ENCODE peak calls at places on chromosomes 4 and X, in five cellular contexts. Q is transverse colon, U is ascending aorta, Z is suprapubic skin, J is stomach. C is an unnamed sample. For H3K9me3, the result is how much of the 10 kb centered on the place peaks cover.

GRCh38 chr4:101040776-101041175 is 306.6 kb downstream of the PPP3CA start:
- DNase-seq in Q (no peak), U (no peak), Z (no peak), J (no peak), C (no peak)

GRCh38 chr4:173169428-173170209 is 1.0 kb downstream of the GALNT7 start:
- DNase-seq in Q (peak), U (peak), Z (peak), J (peak), C (peak)

GRCh38 chrX:45900751-45901150 is 644.5 kb downstream of the ZNF674 start:
- DNase-seq in Q (no peak), U (no peak), Z (no peak), J (no peak), C (no peak)

GRCh38 chr4:11843340-11843739 is 414.6 kb upstream of the HS3ST1 start:
- DNase-seq in Q (no peak), U (no peak), Z (no peak), J (no peak), C (no peak)

GRCh38 chr4:11954093-11954492 is 525.4 kb upstream of the HS3ST1 start:
- DNase-seq in Q (peak), U (no peak), Z (no peak), J (no peak), C (no peak)

GRCh38 chr4:6031831-6032230 is 13.6 kb upstream of the C4orf50 start:
- DNase-seq in Q (no peak), U (no peak), Z (no peak), J (no peak), C (no peak)

GRCh38 chr4:119026662-119027444 is 108.8 kb upstream of the MYOZ2 start:
- DNase-seq in Q (peak), U (no peak), Z (no peak), J (no peak), C (no peak)

GRCh38 chr4:188435381-188435780 is 296.1 kb downstream of the TRIML1 start:
- DNase-seq in Q (no peak), U (no peak), Z (no peak), J (no peak), C (no peak)

GRCh38 chrX:154026136-154026806 is 6.6 kb upstream of the IRAK1 start:
- DNase-seq in Q (no peak), U (no peak), Z (no peak), J (no peak), C (no peak)
- H3K27ac ChIP-seq in Q (no peak), U (no peak), Z (peak), J (no peak), C (no peak)

DNA sequence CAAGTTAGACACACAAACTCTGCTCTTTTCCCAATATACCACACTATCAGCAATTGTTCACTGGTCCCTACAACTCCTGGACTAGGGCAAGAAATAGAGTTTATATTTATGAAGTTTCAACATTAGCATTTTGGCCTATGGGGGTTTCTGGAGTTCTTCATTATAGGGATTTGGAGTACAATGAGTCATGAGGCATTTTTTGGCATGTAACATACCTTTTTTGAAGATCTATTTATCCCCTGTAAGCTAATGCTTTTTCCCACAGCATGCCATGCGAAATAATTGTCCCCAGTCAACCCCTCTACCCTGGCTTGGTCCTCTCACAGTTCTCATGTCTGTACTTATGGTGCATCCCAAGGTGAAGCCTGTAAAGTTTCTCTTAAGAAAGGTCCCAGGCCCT is 36.7 kb upstream of the EDA2R start:
- DNase-seq in Q (no peak), U (no peak), Z (no peak), J (no peak), C (no peak)
- H3K9me3 ChIP-seq in Q (under half), U (under half), Z (under half), J (under half), C (under half)

GRCh38 chrX:29691044-29691443 is 524.3 kb upstream of the MAGEB2 start:
- DNase-seq in Q (no peak), U (no peak), Z (no peak), J (no peak), C (no peak)
- TF ChIP-seq CTCF in Q (no peak), U (no peak), Z (no peak), J (no peak), C (no peak)

DNA sequence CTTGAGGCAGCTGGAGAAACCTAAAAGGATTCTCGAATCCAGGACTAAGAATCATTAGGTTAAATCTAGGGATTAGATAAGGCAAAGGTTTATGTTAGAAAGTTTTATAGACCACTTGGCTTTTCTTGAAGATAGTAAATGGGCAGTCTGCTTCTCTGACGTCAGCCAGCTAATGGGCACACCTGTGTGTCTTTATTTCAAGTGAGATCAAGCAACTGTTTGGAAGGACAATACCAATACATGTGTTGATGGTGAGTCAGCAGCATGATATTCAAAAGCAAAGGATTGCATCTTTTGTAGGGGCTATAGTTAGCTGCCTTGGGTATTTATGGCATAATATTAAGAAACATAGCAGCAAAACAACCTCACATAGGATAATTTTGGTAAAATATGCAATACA is 46.5 kb upstream of the GRPR start:
- DNase-seq in Q (no peak), U (no peak), Z (no peak), J (no peak), C (no peak)
- H3K27ac ChIP-seq in Q (no peak), U (no peak), Z (no peak), J (no peak), C (no peak)

GRCh38 chr4:54228563-54229501 is at the start of gene PDGFRA:
- DNase-seq in Q (peak), U (peak), Z (peak), J (no peak), C (peak)

GRCh38 chr4:54229631-54230478 is 762 bp downstream of the PDGFRA start:
- DNase-seq in Q (no peak), U (peak), Z (no peak), J (no peak), C (no peak)

GRCh38 chr4:54232151-54232688 is 3.1 kb downstream of the PDGFRA start:
- DNase-seq in Q (no peak), U (no peak), Z (no peak), J (no peak), C (no peak)

GRCh38 chr4:54231419-54232150 is 2.5 kb downstream of the PDGFRA start:
- DNase-seq in Q (no peak), U (peak), Z (peak), J (no peak), C (peak)

DNA sequence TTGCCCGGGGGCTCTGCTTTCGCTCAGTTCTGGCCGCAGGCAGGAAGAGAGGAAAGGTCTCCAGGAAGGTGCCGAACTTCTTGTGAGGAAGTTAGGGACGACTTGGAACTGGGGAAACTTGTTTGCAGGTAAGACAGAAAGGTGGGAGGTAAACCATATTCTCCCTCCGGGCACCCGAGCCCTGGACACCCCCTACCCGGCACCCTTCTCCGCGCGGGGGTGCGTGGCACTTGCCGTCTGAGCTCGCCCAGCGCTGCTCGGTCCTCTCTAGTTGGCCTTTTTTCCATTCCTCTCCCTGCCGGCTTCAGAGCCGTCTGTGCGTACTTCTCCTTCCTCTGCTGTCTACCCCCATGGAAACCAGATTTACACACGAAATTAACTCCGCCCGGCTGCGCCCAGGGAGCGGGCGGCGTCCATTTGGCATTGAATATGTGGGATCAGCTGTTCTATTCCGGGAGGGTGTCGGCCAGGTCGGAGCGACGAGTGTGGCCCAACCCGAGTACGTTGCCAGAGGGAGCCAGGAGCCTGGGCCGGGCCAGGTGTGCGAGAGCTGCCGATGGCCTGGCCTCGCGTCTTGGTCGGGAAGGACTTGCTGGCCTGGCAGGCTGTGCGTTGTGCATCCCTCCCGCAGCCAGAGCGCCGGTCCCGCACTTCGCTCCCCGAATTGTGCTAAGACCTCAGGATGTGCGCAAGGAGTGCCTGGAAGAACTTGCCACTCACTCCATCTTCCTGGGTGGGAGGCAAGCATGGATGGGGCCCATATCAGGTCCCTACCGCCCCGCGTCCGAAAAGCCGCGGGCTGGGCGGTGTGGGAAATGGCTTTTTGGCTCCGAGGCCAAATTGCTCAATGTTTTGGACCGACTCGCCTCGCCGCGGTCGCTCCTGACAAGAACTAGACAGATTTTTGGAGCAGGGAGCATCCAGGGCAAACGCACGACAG is 1.7 kb downstream of the PDGFRA start:
- DNase-seq in Q (no peak), U (peak), Z (peak), J (no peak), C (no peak)
- H3K9me3 ChIP-seq in Q (under half), U (under half), Z (under half), J (under half), C (under half)